ENCODE peak calls at places on chromosomes 12 and 14, in five cellular contexts. I is right atrium auricular region, L is fibroblast of lung, G is ovary, M is heart left ventricle. H is an unnamed sample.
A peak's percentile ranks its signal among the peaks of the same experiment; 100 is the strongest.

GRCh38 chr12:3135522-3136461 is 58.6 kb downstream of the TSPAN9 start:
- DNase-seq in I (no peak), G (peak; percentile 57), L (peak; percentile 85), M (peak; percentile 37), H (peak; percentile 75)

GRCh38 chr14:52067873-52068740 is 752 bp downstream of the NID2 start:
- DNase-seq in M (peak; percentile 62), L (peak; percentile 52), G (peak; percentile 50), I (no peak), H (peak; percentile 9)

GRCh38 chr14:39469094-39469710 is 37.0 kb upstream of the FBXO33 start:
- DNase-seq in I (no peak), L (peak; percentile 23), M (no peak), G (no peak), H (peak; percentile 83)

GRCh38 chr14:53900499-53900898 is 56.1 kb downstream of the BMP4 start:
- DNase-seq in G (no peak), M (peak; percentile 34), L (peak; percentile 78), I (peak; percentile 83), H (peak; percentile 23)

GRCh38 chr12:52371716-52372115 is 4.4 kb upstream of the KRT85 start:
- DNase-seq in L (no peak), I (no peak), M (no peak), G (no peak), H (no peak)

GRCh38 chr12:3727877-3728632 is 24.9 kb downstream of the CRACR2A start:
- DNase-seq in L (peak; percentile 54), M (no peak), I (no peak), G (no peak), H (peak; percentile 10)

GRCh38 chr12:42892702-42893101 is 303.2 kb upstream of the PRICKLE1 start:
- DNase-seq in G (no peak), I (no peak), L (no peak), M (no peak), H (no peak)

GRCh38 chr12:90978117-90978770 is 23.3 kb upstream of the CCER1 start:
- DNase-seq in M (no peak), I (no peak), L (peak; percentile 87), G (peak; percentile 23), H (peak; percentile 46)

GRCh38 chr12:49580572-49581535 is 12.9 kb upstream of the MCRS1 start:
- DNase-seq in M (peak; percentile 80), I (peak; percentile 75), G (peak; percentile 71), L (peak; percentile 73), H (peak; percentile 79)

GRCh38 chr14:31205681-31206535 is 1.7 kb downstream of the HECTD1 start:
- DNase-seq in G (no peak), M (no peak), L (peak; percentile 83), I (no peak), H (peak; percentile 24)

GRCh38 chr12:52293926-52294325 is 2.6 kb upstream of the KRT81 start:
- DNase-seq in L (no peak), G (no peak), I (no peak), M (no peak), H (no peak)

GRCh38 chr14:97719931-97720330 is 922.7 kb downstream of the VRK1 start:
- DNase-seq in I (no peak), L (no peak), G (no peak), M (no peak), H (no peak)

GRCh38 chr14:91354979-91355685 is 62.5 kb downstream of the CCDC88C start:
- DNase-seq in L (no peak), M (no peak), G (no peak), I (no peak), H (peak; percentile 74)

GRCh38 chr14:66401447-66402095 is 84.6 kb upstream of the CCDC196 start:
- DNase-seq in G (no peak), L (peak; percentile 4), I (no peak), M (no peak), H (peak; percentile 8)

GRCh38 chr14:106518054-106518943 is 991.9 kb downstream of the TMEM121 start:
- DNase-seq in M (no peak), G (no peak), L (no peak), I (no peak), H (peak; percentile 54)

GRCh38 chr12:68781728-68782127 is 26.2 kb upstream of the MDM2 start:
- DNase-seq in G (no peak), I (no peak), M (no peak), L (no peak), H (no peak)

GRCh38 chr14:72883963-72884362 is 9.9 kb downstream of the DPF3 start:
- DNase-seq in I (no peak), M (no peak), G (no peak), L (no peak), H (peak; percentile 75)

GRCh38 chr12:76183459-76184186 is 99.1 kb upstream of the NAP1L1 start:
- DNase-seq in L (peak; percentile 99), G (no peak), I (peak; percentile 61), M (peak; percentile 39), H (peak; percentile 82)

GRCh38 chr14:103871596-103872480 is 24.5 kb upstream of the PPP1R13B start:
- DNase-seq in I (no peak), G (no peak), M (peak; percentile 84), L (no peak), H (peak; percentile 78)

GRCh38 chr12:125999643-126000042 is 934.4 kb downstream of the AACS start:
- DNase-seq in G (no peak), I (no peak), L (no peak), M (no peak), H (no peak)

GRCh38 chr12:128531153-128531552 is 264.2 kb downstream of the TMEM132C start:
- DNase-seq in G (no peak), L (no peak), M (no peak), I (no peak), H (peak; percentile 33)

GRCh38 chr14:25006031-25006430 is 43.9 kb downstream of the STXBP6 start:
- DNase-seq in G (no peak), I (no peak), M (no peak), L (no peak), H (no peak)

GRCh38 chr12:54000105-54000773 is at the start of gene HOXC9:
- DNase-seq in L (no peak), I (no peak), M (no peak), G (no peak), H (no peak)
- H3K4me3 ChIP-seq in L (peak within 1 kb of the TSS; percentile 43), I (peak within 1 kb of the TSS; percentile 9), M (peak within 1 kb of the TSS; percentile 16), G (peak within 1 kb of the TSS; percentile 48), H (no peak within 1 kb of the TSS)

DNA sequence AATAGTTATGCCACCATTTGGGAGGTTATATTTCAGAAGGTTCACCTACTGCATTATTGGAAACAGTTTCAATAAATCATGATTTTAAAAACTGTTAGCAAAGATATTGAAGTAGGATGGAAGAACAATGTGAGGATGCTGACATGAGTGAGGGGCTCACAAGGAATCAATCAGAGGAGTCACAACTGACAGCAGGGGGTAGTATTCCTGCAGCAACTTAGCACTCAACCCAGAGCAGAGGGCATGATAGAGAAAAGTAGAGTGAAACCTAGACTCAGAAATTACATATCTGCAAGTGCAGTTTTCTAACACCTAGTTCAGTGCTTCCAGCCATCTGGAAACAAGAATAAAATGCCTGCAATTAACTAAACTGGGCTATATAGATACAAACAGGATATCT is 772.5 kb upstream of the USP15 start:
- DNase-seq in M (no peak), G (no peak), L (no peak), I (no peak), H (no peak)
- TF ChIP-seq CTCF in M (no peak), G (no peak), L (no peak), I (no peak), H (no peak)

GRCh38 chr12:80031229-80031628 is 68.1 kb upstream of the OTOGL start:
- DNase-seq in G (no peak), L (no peak), I (no peak), M (no peak), H (no peak)

GRCh38 chr12:80019691-80020090 is 79.6 kb upstream of the OTOGL start:
- DNase-seq in G (no peak), L (no peak), I (no peak), M (no peak), H (no peak)

DNA sequence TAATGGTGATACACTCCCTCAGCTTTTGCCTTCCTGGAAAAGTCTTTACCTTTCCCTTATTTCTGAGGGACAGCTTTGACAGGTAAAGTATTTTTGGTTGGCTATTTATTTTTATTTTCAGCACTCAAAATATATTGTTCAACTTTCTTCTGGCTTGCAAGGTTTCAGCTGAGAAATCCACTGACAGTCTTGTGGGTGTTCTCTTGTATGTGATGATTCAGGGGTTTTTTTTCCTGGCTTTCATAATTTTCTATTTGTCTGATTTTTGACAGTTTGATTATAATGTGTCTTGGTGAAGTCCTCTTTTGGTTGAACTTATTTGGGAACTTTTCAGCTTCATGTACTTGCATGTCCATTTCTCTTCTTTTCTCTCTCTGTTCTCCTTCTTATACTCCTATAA is 73.7 kb upstream of the OTOGL start:
- DNase-seq in M (no peak), L (no peak), I (no peak), G (no peak), H (no peak)
- H3K4me3 ChIP-seq in M (no peak overlapping the region), L (no peak overlapping the region), I (no peak overlapping the region), G (no peak overlapping the region), H (no peak overlapping the region)

GRCh38 chr14:35879654-35880249 is 53.6 kb downstream of the BRMS1L start:
- DNase-seq in I (no peak), G (no peak), M (no peak), L (peak; percentile 49), H (peak; percentile 29)
- TF ChIP-seq CTCF in I (no peak), G (no peak), M (peak; percentile 54), L (peak; percentile 53), H (peak; percentile 40)

DNA sequence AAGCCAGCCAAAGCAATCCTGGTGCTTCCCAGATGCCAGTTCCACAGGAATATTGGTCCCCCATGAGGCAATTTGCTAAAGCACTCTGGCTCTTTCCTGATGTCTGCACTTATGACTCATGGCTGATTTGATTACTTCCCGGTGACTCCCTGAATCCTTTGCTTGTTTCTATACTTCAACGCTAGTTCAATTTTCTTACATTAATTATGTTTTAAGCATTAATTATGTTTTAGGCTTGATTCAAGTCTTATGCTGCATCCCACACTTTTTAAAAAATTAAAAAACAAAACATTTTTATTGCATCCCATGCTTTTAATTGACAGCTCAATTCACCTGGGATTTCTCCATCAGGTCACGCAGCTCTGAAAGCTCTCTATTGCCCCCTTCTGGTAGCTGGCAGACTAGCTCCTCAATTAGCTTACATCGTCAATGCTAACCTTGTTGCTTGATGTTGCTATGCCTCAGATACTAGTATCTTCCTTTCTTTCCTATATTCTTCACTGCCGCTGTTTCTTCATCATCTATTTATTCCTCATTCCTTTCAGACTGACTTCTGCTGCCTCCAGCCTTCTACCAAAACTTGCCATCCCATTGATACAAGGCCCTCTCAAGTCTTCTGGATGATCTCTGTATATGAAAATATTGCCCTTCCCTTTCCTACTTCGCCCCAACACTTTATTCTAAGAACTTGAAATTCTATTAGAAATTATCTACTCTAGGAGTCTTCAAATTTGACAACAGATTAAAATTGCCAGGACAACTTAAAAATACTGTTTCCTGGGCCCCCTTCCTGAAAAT is 32.0 kb downstream of the TSHR start:
- DNase-seq in I (peak; percentile 67), G (peak; percentile 59), M (peak; percentile 48), L (peak; percentile 73), H (peak; percentile 75)
- H3K4me3 ChIP-seq in I (no peak overlapping the region), G (no peak overlapping the region), M (no peak overlapping the region), L (no peak overlapping the region), H (no peak overlapping the region)

DNA sequence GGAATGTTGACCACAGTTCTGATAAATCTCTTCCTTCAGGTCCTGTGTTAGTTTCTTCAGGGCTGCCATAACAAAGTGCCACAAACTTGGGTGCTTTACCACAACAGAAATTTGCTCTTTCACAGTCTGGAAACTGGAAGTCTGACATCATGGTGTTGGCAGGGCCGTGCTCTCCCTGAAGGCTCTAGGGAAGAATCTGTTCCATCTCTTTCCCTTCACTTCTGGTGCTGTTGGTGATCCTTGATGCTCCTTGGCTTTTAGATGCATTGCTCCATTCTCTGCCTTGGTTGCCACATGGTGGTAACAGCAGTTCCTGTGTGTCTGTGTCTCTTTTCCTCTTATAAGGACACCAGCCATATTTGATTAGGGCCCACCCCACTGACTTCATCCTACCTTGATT is 32.2 kb downstream of the HMGA2 start:
- DNase-seq in L (no peak), I (no peak), M (no peak), G (no peak), H (no peak)
- TF ChIP-seq CTCF in L (no peak), I (no peak), M (no peak), G (no peak), H (no peak)

H was measured in GM12865.